ENCODE peak calls at places on chromosomes 16 and 17, in four cellular contexts. G is PC-9, A is A549, I is AG04450. V is an unnamed sample.

GRCh38 chr16:9419161-9419560 is 327.7 kb downstream of the HAPSTR1 start:
- DNase-seq in G (no peak), A (no peak), I (no peak), V (no peak)

GRCh38 chr16:8872071-8872470 is 3.3 kb upstream of the CARHSP1 start:
- DNase-seq in G (no peak), A (no peak), I (no peak), V (no peak)

GRCh38 chr16:78732693-78733092 is 633.2 kb downstream of the WWOX start:
- DNase-seq in G (no peak), A (no peak), I (no peak), V (no peak)

GRCh38 chr16:46884513-46885293 is 541 bp downstream of the GPT2 start:
- DNase-seq in G (no peak), A (no peak), I (no peak), V (no peak)

GRCh38 chr16:74606521-74607309 is at the start of gene GLG1:
- DNase-seq in G (peak), A (peak), I (peak), V (peak)

GRCh38 chr16:82882982-82883863 is 256.5 kb downstream of the CDH13 start:
- DNase-seq in G (no peak), A (no peak), I (no peak), V (no peak)

GRCh38 chr17:38455288-38455915 is 27.1 kb downstream of the ARHGAP23 start:
- DNase-seq in G (no peak), A (peak), I (no peak), V (peak)

GRCh38 chr17:51064061-51064735 is 56.5 kb downstream of the SPAG9 start:
- DNase-seq in G (no peak), A (no peak), I (no peak), V (no peak)

GRCh38 chr17:40542562-40543411 is 22.5 kb downstream of the CCR7 start:
- DNase-seq in G (no peak), A (peak), I (peak), V (no peak)

GRCh38 chr17:77723071-77723908 is 235.2 kb upstream of the TNRC6C start:
- DNase-seq in G (no peak), A (no peak), I (no peak), V (peak)

GRCh38 chr17:4565209-4566141 is 5.1 kb upstream of the GGT6 start:
- DNase-seq in G (peak), A (peak), I (peak), V (peak)

GRCh38 chr16:20300312-20301097 is 26.8 kb downstream of the GP2 start:
- DNase-seq in G (peak), A (peak), I (no peak), V (peak)

GRCh38 chr17:41919840-41920579 is 1.3 kb upstream of the ACLY start:
- DNase-seq in G (peak), A (no peak), I (no peak), V (no peak)
- H3K4me3 ChIP-seq in G (peak), A (peak), I (no peak), V (no peak)

GRCh38 chr17:58416396-58416795 is 938 bp downstream of the RNF43 start:
- DNase-seq in G (no peak), A (no peak), I (no peak), V (no peak)
- H3K4me3 ChIP-seq in G (no peak), A (peak), I (no peak), V (no peak)

GRCh38 chr17:76707985-76708807 is 2.6 kb downstream of the MXRA7 start:
- DNase-seq in G (no peak), A (no peak), I (no peak), V (no peak)
- H3K4me3 ChIP-seq in G (no peak), A (no peak), I (peak), V (peak)

GRCh38 chr17:79732246-79732645 is 1.5 kb downstream of the ENPP7 start:
- DNase-seq in G (no peak), A (no peak), I (no peak), V (no peak)

GRCh38 chr17:79730437-79730768 is 340 bp upstream of the ENPP7 start:
- DNase-seq in G (no peak), A (no peak), I (no peak), V (no peak)

GRCh38 chr17:79728908-79729471 is 1.8 kb upstream of the ENPP7 start:
- DNase-seq in G (no peak), A (no peak), I (no peak), V (no peak)

GRCh38 chr17:79729761-79730160 is 982 bp upstream of the ENPP7 start:
- DNase-seq in G (no peak), A (no peak), I (no peak), V (no peak)

GRCh38 chr17:79730769-79731483 is at the start of gene ENPP7:
- DNase-seq in G (no peak), A (no peak), I (no peak), V (no peak)
- H3K4me3 ChIP-seq in G (no peak), A (no peak), I (no peak), V (no peak)